ENCODE peak calls at places on chromosomes 16 and 17, in five cellular contexts. One of them, this sample, is unnamed.

GRCh38 chr16:68284847-68285246 is 20.5 kb downstream of the SLC7A6 start:
- DNase-seq in IMR-90: no peak
- DNase-seq in A549: no peak
- DNase-seq in heart left ventricle: no peak
- DNase-seq in prostate gland: no peak
- DNase-seq in this sample: no peak

GRCh38 chr17:49021095-49021767 is 24.0 kb downstream of the IGF2BP1 start:
- DNase-seq in prostate gland: no peak
- DNase-seq in A549: no peak
- DNase-seq in heart left ventricle: no peak
- DNase-seq in IMR-90: peak; percentile 29
- DNase-seq in this sample: peak; percentile 43

GRCh38 chr17:29143894-29144293 is 36.3 kb downstream of the MYO18A start:
- DNase-seq in A549: peak; percentile 74
- DNase-seq in heart left ventricle: no peak
- DNase-seq in prostate gland: no peak
- DNase-seq in IMR-90: peak; percentile 28
- DNase-seq in this sample: no peak

GRCh38 chr16:12120331-12120981 is 143.9 kb downstream of the SNX29 start:
- DNase-seq in A549: no peak
- DNase-seq in IMR-90: peak; percentile 84
- DNase-seq in prostate gland: no peak
- DNase-seq in heart left ventricle: peak; percentile 62
- DNase-seq in this sample: peak; percentile 92

GRCh38 chr16:84844049-84844350 is 24.2 kb downstream of the CRISPLD2 start:
- DNase-seq in heart left ventricle: no peak
- DNase-seq in prostate gland: no peak
- DNase-seq in A549: no peak
- DNase-seq in IMR-90: no peak
- DNase-seq in this sample: no peak

GRCh38 chr17:51372345-51373004 is 112.1 kb downstream of the UTP18 start:
- DNase-seq in IMR-90: peak; percentile 73
- DNase-seq in prostate gland: no peak
- DNase-seq in A549: peak; percentile 33
- DNase-seq in heart left ventricle: peak; percentile 16
- DNase-seq in this sample: peak; percentile 22

GRCh38 chr17:46982577-46982976 is 3.5 kb upstream of the RPRML start:
- DNase-seq in IMR-90: no peak
- DNase-seq in A549: no peak
- DNase-seq in prostate gland: no peak
- DNase-seq in heart left ventricle: no peak
- DNase-seq in this sample: no peak

GRCh38 chr17:7561028-7561575 is 617 bp upstream of the SENP3 start:
- DNase-seq in prostate gland: peak; percentile 92
- DNase-seq in heart left ventricle: peak; percentile 90
- DNase-seq in IMR-90: peak; percentile 76
- DNase-seq in A549: peak; percentile 98
- DNase-seq in this sample: peak; percentile 84

GRCh38 chr16:88784074-88784855 is 755 bp downstream of the PIEZO1 start:
- DNase-seq in prostate gland: peak; percentile 71
- DNase-seq in A549: peak; percentile 83
- DNase-seq in IMR-90: peak; percentile 72
- DNase-seq in heart left ventricle: peak; percentile 79
- DNase-seq in this sample: peak; percentile 82

GRCh38 chr17:65561394-65562205 is at the start of gene AXIN2:
- DNase-seq in heart left ventricle: peak; percentile 92
- DNase-seq in IMR-90: peak; percentile 85
- DNase-seq in A549: peak; percentile 99
- DNase-seq in prostate gland: peak; percentile 89
- DNase-seq in this sample: peak; percentile 84
- H3K4me3 ChIP-seq in heart left ventricle: peak within 1 kb of the TSS; percentile 94
- H3K4me3 ChIP-seq in IMR-90: peak within 1 kb of the TSS; percentile 57
- H3K4me3 ChIP-seq in A549: peak within 1 kb of the TSS; percentile 82
- H3K4me3 ChIP-seq in prostate gland: no peak within 1 kb of the TSS
- H3K4me3 ChIP-seq in this sample: peak within 1 kb of the TSS; percentile 85

DNA sequence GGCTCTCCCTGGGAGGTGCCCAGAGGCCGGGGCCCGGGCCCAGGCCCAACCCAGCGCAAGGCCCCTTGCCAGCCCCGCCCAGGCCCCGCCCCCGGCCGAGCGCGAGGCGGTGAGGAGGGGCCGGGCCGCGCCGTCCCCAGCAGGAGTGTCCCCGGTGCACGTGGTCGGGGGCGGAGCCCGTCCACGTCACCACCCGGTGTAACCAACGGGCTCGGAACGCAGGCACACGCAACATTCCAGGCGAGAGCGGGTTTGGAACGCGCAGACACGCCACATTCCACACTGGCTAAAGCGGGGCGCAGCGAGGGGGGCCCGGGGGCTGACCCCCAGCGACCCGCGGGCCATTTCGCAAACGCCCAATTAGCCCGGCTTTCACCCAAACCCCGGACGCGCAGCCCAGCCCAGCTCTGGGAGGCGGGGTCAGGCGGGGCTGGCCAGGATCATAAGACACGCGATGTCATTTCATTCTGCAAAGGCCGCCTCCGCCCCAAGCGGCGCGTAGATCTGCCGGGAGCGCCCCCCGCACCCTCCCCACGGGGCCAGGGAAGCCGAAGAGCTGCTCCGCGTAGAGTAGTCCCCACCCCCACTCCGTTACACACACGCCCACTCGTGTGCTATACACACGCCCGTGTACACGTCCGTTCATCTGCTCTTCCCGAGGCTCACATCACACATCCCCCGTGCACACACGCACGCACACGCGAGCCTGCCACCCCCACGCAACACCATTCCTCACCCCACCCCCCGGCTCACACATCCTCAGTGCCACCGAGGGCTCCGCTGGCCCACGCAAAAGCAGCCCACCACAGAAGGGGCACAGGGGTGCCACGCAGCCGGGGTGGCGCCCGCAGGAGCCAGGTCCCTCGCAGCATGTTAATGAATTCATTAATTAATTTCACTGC is 1.0 kb downstream of the MNT start:
- DNase-seq in IMR-90: peak; percentile 94
- DNase-seq in heart left ventricle: peak; percentile 96
- DNase-seq in A549: peak; percentile 96
- DNase-seq in prostate gland: peak; percentile 96
- DNase-seq in this sample: peak; percentile 97
- H3K4me1 ChIP-seq in IMR-90: peaks cover 40% of the 10 kb centered on the region
- H3K4me1 ChIP-seq in heart left ventricle: peaks cover 61% of the 10 kb centered on the region
- H3K4me1 ChIP-seq in A549: peaks cover 60% of the 10 kb centered on the region
- H3K4me1 ChIP-seq in prostate gland: peaks cover 42% of the 10 kb centered on the region
- H3K4me1 ChIP-seq in this sample: peaks cover 47% of the 10 kb centered on the region

GRCh38 chr17:45092932-45093430 is 31.9 kb downstream of the NMT1 start:
- DNase-seq in heart left ventricle: peak; percentile 82
- DNase-seq in prostate gland: peak; percentile 91
- DNase-seq in A549: peak; percentile 99
- DNase-seq in IMR-90: peak; percentile 99
- DNase-seq in this sample: peak; percentile 95
- H3K27ac ChIP-seq in heart left ventricle: peak overlapping the region; percentile 94
- H3K27ac ChIP-seq in prostate gland: peak overlapping the region; percentile 77
- H3K27ac ChIP-seq in A549: peak overlapping the region; percentile 77
- H3K27ac ChIP-seq in IMR-90: peak overlapping the region; percentile 99
- H3K27ac ChIP-seq in this sample: peak overlapping the region; percentile 54

GRCh38 chr16:5325932-5326331 is 228.3 kb upstream of the EEF2KMT start:
- DNase-seq in IMR-90: no peak
- DNase-seq in heart left ventricle: no peak
- DNase-seq in A549: no peak
- DNase-seq in prostate gland: no peak
- DNase-seq in this sample: no peak

GRCh38 chr16:5323742-5324141 is 226.1 kb upstream of the EEF2KMT start:
- DNase-seq in prostate gland: no peak
- DNase-seq in IMR-90: no peak
- DNase-seq in A549: no peak
- DNase-seq in heart left ventricle: no peak
- DNase-seq in this sample: no peak

GRCh38 chr16:5321925-5322324 is 224.3 kb upstream of the EEF2KMT start:
- DNase-seq in prostate gland: no peak
- DNase-seq in heart left ventricle: no peak
- DNase-seq in IMR-90: no peak
- DNase-seq in A549: no peak
- DNase-seq in this sample: no peak

GRCh38 chr16:5326395-5326794 is 228.8 kb upstream of the EEF2KMT start:
- DNase-seq in IMR-90: no peak
- DNase-seq in prostate gland: no peak
- DNase-seq in heart left ventricle: no peak
- DNase-seq in A549: no peak
- DNase-seq in this sample: no peak

GRCh38 chr16:5323284-5323683 is 225.7 kb upstream of the EEF2KMT start:
- DNase-seq in A549: no peak
- DNase-seq in IMR-90: no peak
- DNase-seq in prostate gland: no peak
- DNase-seq in heart left ventricle: no peak
- DNase-seq in this sample: no peak
- H3K4me3 ChIP-seq in A549: no peak overlapping the region
- H3K4me3 ChIP-seq in IMR-90: no peak overlapping the region
- H3K4me3 ChIP-seq in prostate gland: no peak overlapping the region
- H3K4me3 ChIP-seq in heart left ventricle: no peak overlapping the region
- H3K4me3 ChIP-seq in this sample: no peak overlapping the region

GRCh38 chr17:38420518-38420917 is 7.7 kb upstream of the ARHGAP23 start:
- DNase-seq in prostate gland: no peak
- DNase-seq in A549: no peak
- DNase-seq in IMR-90: no peak
- DNase-seq in heart left ventricle: no peak
- DNase-seq in this sample: no peak
- H3K4me1 ChIP-seq in prostate gland: no peaks in the 10 kb centered on the region
- H3K4me1 ChIP-seq in A549: peaks cover 5% of the 10 kb centered on the region
- H3K4me1 ChIP-seq in IMR-90: peaks cover 14% of the 10 kb centered on the region
- H3K4me1 ChIP-seq in heart left ventricle: peaks cover 25% of the 10 kb centered on the region
- H3K4me1 ChIP-seq in this sample: peaks cover 13% of the 10 kb centered on the region

This sample was measured in SJSA1.